ENCODE peak calls at places on chromosome X, in nine cellular contexts. A, W, C, Y, B, G, P, I and Z are unnamed samples.

GRCh38 chrX:136028383-136028984 is 43.2 kb downstream of the SLC9A6 start:
- DNase-seq in A (no peak), W (peak), C (peak), Y (no peak), B (peak), G (peak), P (no peak), I (no peak), Z (no peak)

GRCh38 chrX:136147320-136147901 is at the start of gene FHL1:
- DNase-seq in A (peak), W (peak), C (no peak), Y (peak), B (peak), G (peak), P (peak), I (peak), Z (peak)

GRCh38 chrX:119756926-119757635 is 1.3 kb upstream of the SOWAHD start:
- DNase-seq in A (no peak), W (no peak), C (no peak), Y (no peak), B (no peak), G (peak), P (no peak), I (no peak), Z (no peak)

GRCh38 chrX:8868906-8869305 is 67.7 kb upstream of the FAM9A start:
- DNase-seq in A (no peak), W (peak), C (peak), Y (no peak), B (peak), G (peak), P (no peak), I (no peak), Z (no peak)

GRCh38 chrX:112571388-112571787 is 108.3 kb downstream of the LHFPL1 start:
- DNase-seq in A (no peak), W (no peak), C (no peak), Y (no peak), B (no peak), G (no peak), P (no peak), I (no peak), Z (no peak)

GRCh38 chrX:53476371-53476770 is 42.2 kb upstream of the HSD17B10 start:
- DNase-seq in A (no peak), W (peak), C (peak), Y (no peak), B (no peak), G (no peak), P (no peak), I (no peak), Z (no peak)

GRCh38 chrX:25191403-25191802 is 175.6 kb upstream of the ARX start:
- DNase-seq in A (no peak), W (no peak), C (no peak), Y (no peak), B (no peak), G (peak), P (no peak), I (no peak), Z (no peak)

GRCh38 chrX:131752493-131753198 is 208.8 kb downstream of the OR13H1 start:
- DNase-seq in A (no peak), W (no peak), C (peak), Y (peak), B (no peak), G (no peak), P (no peak), I (no peak), Z (no peak)

GRCh38 chrX:10507181-10507580 is 113.2 kb downstream of the MID1 start:
- DNase-seq in A (no peak), W (peak), C (peak), Y (no peak), B (no peak), G (no peak), P (no peak), I (no peak), Z (no peak)

GRCh38 chrX:106959897-106960296 is 39.7 kb downstream of the CLDN2 start:
- DNase-seq in A (no peak), W (peak), C (peak), Y (no peak), B (peak), G (peak), P (no peak), I (no peak), Z (no peak)

GRCh38 chrX:153673398-153674218 is at the start of gene PNCK:
- DNase-seq in A (no peak), W (no peak), C (no peak), Y (no peak), B (no peak), G (no peak), P (no peak), I (peak), Z (no peak)

GRCh38 chrX:149510386-149510785 is 5.3 kb upstream of the IDS start:
- DNase-seq in A (no peak), W (no peak), C (peak), Y (no peak), B (no peak), G (peak), P (no peak), I (no peak), Z (no peak)
- TF ChIP-seq CTCF in A (no peak), W (peak), C (peak), Y (no peak), B (no peak), G (peak), P (no peak), I (no peak), Z (no peak)

GRCh38 chrX:69146739-69147138 is 18.5 kb downstream of the PJA1 start:
- DNase-seq in A (no peak), W (no peak), C (no peak), Y (no peak), B (no peak), G (no peak), P (no peak), I (no peak), Z (no peak)
- TF ChIP-seq CTCF in A (no peak), W (no peak), C (no peak), Y (no peak), B (no peak), G (no peak), P (no peak), I (no peak), Z (no peak)

GRCh38 chrX:45818913-45819312 is 618.2 kb upstream of the DIPK2B start:
- DNase-seq in A (no peak), W (no peak), C (no peak), Y (no peak), B (no peak), G (no peak), P (no peak), I (no peak), Z (no peak)

GRCh38 chrX:45822124-45822523 is 621.4 kb upstream of the DIPK2B start:
- DNase-seq in A (no peak), W (no peak), C (no peak), Y (no peak), B (peak), G (no peak), P (no peak), I (no peak), Z (no peak)

GRCh38 chrX:45830343-45830742 is 629.7 kb upstream of the DIPK2B start:
- DNase-seq in A (no peak), W (no peak), C (no peak), Y (no peak), B (no peak), G (no peak), P (no peak), I (no peak), Z (no peak)

DNA sequence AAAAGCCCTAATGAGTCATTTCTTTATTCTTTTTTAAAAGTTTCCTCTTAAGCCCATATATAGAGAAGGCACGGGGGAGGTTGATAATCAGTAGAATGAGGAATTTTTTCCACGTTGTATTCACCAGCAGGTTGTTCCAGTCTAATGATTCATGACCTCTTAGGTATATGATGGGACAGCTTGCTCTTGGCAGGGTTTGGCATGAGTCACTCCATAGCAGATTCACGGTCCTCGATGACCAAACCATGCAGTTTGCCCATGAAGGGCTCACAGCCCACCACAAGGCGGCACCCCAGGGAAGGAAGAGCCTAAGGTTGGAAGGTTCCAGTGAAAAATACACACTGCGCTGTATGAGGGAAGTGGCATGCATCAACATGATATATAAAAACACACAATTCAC is 623.8 kb upstream of the DIPK2B start:
- DNase-seq in A (no peak), W (peak), C (peak), Y (peak), B (peak), G (peak), P (no peak), I (no peak), Z (no peak)
- TF ChIP-seq CTCF in A (peak), W (peak), C (peak), Y (peak), B (peak), G (peak), P (no peak), I (no peak), Z (no peak)

GRCh38 chrX:155263854-155264628 is at the start of gene RAB39B:
- DNase-seq in A (peak), W (peak), C (peak), Y (peak), B (peak), G (peak), P (peak), I (peak), Z (peak)
- TF ChIP-seq CTCF in A (peak), W (no peak), C (no peak), Y (no peak), B (no peak), G (no peak), P (no peak), I (no peak), Z (no peak)